ENCODE peak calls at places on chromosomes 12 and 14, in six cellular contexts. One of them, this sample, is unnamed.

GRCh38 chr14:74525361-74525851 is 31.8 kb downstream of the ISCA2 start:
- DNase-seq in lung: no peak
- DNase-seq in CD4-positive, alpha-beta memory T cell: no peak
- DNase-seq in BJ: no peak
- DNase-seq in astrocyte of the cerebellum: no peak
- DNase-seq in lower lobe of right lung: no peak
- DNase-seq in this sample: no peak

GRCh38 chr12:63264629-63265028 is 113.6 kb upstream of the AVPR1A start:
- DNase-seq in astrocyte of the cerebellum: no peak
- DNase-seq in CD4-positive, alpha-beta memory T cell: no peak
- DNase-seq in lung: no peak
- DNase-seq in BJ: no peak
- DNase-seq in lower lobe of right lung: no peak
- DNase-seq in this sample: no peak

GRCh38 chr12:126343352-126343751 is 1278.1 kb downstream of the AACS start:
- DNase-seq in BJ: no peak
- DNase-seq in lung: no peak
- DNase-seq in astrocyte of the cerebellum: no peak
- DNase-seq in lower lobe of right lung: no peak
- DNase-seq in CD4-positive, alpha-beta memory T cell: no peak
- DNase-seq in this sample: no peak

GRCh38 chr12:110022980-110023633 is 23.9 kb downstream of the ANKRD13A start:
- DNase-seq in lower lobe of right lung: no peak
- DNase-seq in CD4-positive, alpha-beta memory T cell: no peak
- DNase-seq in astrocyte of the cerebellum: peak
- DNase-seq in lung: no peak
- DNase-seq in BJ: peak
- DNase-seq in this sample: no peak

GRCh38 chr12:67754933-67755697 is 106.6 kb downstream of the DYRK2 start:
- DNase-seq in CD4-positive, alpha-beta memory T cell: no peak
- DNase-seq in lung: peak
- DNase-seq in lower lobe of right lung: no peak
- DNase-seq in astrocyte of the cerebellum: no peak
- DNase-seq in BJ: no peak
- DNase-seq in this sample: no peak

GRCh38 chr14:38847161-38847560 is 255.9 kb downstream of the SEC23A start:
- DNase-seq in CD4-positive, alpha-beta memory T cell: no peak
- DNase-seq in astrocyte of the cerebellum: no peak
- DNase-seq in lung: no peak
- DNase-seq in lower lobe of right lung: no peak
- DNase-seq in BJ: no peak
- DNase-seq in this sample: no peak

GRCh38 chr12:124740691-124741137 is 123.0 kb downstream of the SCARB1 start:
- DNase-seq in lower lobe of right lung: no peak
- DNase-seq in lung: no peak
- DNase-seq in CD4-positive, alpha-beta memory T cell: no peak
- DNase-seq in astrocyte of the cerebellum: no peak
- DNase-seq in BJ: no peak
- DNase-seq in this sample: no peak

GRCh38 chr12:14873440-14874185 is 12.0 kb downstream of the MGP start:
- DNase-seq in lung: no peak
- DNase-seq in astrocyte of the cerebellum: no peak
- DNase-seq in CD4-positive, alpha-beta memory T cell: no peak
- DNase-seq in BJ: no peak
- DNase-seq in lower lobe of right lung: no peak
- DNase-seq in this sample: no peak

GRCh38 chr12:27486986-27487385 is 37.0 kb upstream of the PPFIBP1 start:
- DNase-seq in lung: no peak
- DNase-seq in BJ: no peak
- DNase-seq in lower lobe of right lung: no peak
- DNase-seq in CD4-positive, alpha-beta memory T cell: no peak
- DNase-seq in astrocyte of the cerebellum: no peak
- DNase-seq in this sample: no peak

GRCh38 chr12:114579389-114579788 is 104.6 kb downstream of the TBX3 start:
- DNase-seq in lower lobe of right lung: no peak
- DNase-seq in lung: no peak
- DNase-seq in astrocyte of the cerebellum: no peak
- DNase-seq in BJ: no peak
- DNase-seq in CD4-positive, alpha-beta memory T cell: no peak
- DNase-seq in this sample: no peak

GRCh38 chr14:79278798-79279644 is 932.3 kb downstream of the DIO2 start:
- DNase-seq in BJ: peak
- DNase-seq in CD4-positive, alpha-beta memory T cell: no peak
- DNase-seq in lung: peak
- DNase-seq in astrocyte of the cerebellum: peak
- DNase-seq in lower lobe of right lung: peak
- DNase-seq in this sample: peak

GRCh38 chr14:53701108-53701875 is 255.3 kb downstream of the BMP4 start:
- DNase-seq in CD4-positive, alpha-beta memory T cell: no peak
- DNase-seq in lower lobe of right lung: no peak
- DNase-seq in lung: no peak
- DNase-seq in BJ: no peak
- DNase-seq in astrocyte of the cerebellum: no peak
- DNase-seq in this sample: no peak

GRCh38 chr14:66662374-66662773 is 154.4 kb downstream of the GPHN start:
- DNase-seq in CD4-positive, alpha-beta memory T cell: no peak
- DNase-seq in lower lobe of right lung: no peak
- DNase-seq in astrocyte of the cerebellum: no peak
- DNase-seq in lung: no peak
- DNase-seq in BJ: no peak
- DNase-seq in this sample: no peak

GRCh38 chr14:25007832-25008231 is 42.1 kb downstream of the STXBP6 start:
- DNase-seq in astrocyte of the cerebellum: no peak
- DNase-seq in lung: no peak
- DNase-seq in lower lobe of right lung: no peak
- DNase-seq in CD4-positive, alpha-beta memory T cell: no peak
- DNase-seq in BJ: no peak
- DNase-seq in this sample: peak

GRCh38 chr14:77562681-77563080 is 53.8 kb downstream of the SPTLC2 start:
- DNase-seq in lower lobe of right lung: no peak
- DNase-seq in BJ: peak
- DNase-seq in CD4-positive, alpha-beta memory T cell: no peak
- DNase-seq in astrocyte of the cerebellum: peak
- DNase-seq in lung: no peak
- DNase-seq in this sample: no peak

GRCh38 chr12:2959194-2959507 is at the start of gene TEAD4:
- DNase-seq in lung: peak
- DNase-seq in BJ: no peak
- DNase-seq in astrocyte of the cerebellum: peak
- DNase-seq in CD4-positive, alpha-beta memory T cell: no peak
- DNase-seq in lower lobe of right lung: peak
- DNase-seq in this sample: no peak

GRCh38 chr14:101187017-101187815 is 283.7 kb upstream of the RTL1 start:
- DNase-seq in lower lobe of right lung: no peak
- DNase-seq in astrocyte of the cerebellum: no peak
- DNase-seq in CD4-positive, alpha-beta memory T cell: no peak
- DNase-seq in BJ: no peak
- DNase-seq in lung: peak
- DNase-seq in this sample: no peak

GRCh38 chr12:94020335-94020734 is 128.0 kb upstream of the PLXNC1 start:
- DNase-seq in lung: no peak
- DNase-seq in BJ: no peak
- DNase-seq in astrocyte of the cerebellum: no peak
- DNase-seq in CD4-positive, alpha-beta memory T cell: no peak
- DNase-seq in lower lobe of right lung: no peak
- DNase-seq in this sample: no peak

GRCh38 chr12:68532204-68532886 is 78.4 kb upstream of the RAP1B start:
- DNase-seq in astrocyte of the cerebellum: no peak
- DNase-seq in lower lobe of right lung: no peak
- DNase-seq in CD4-positive, alpha-beta memory T cell: no peak
- DNase-seq in lung: no peak
- DNase-seq in BJ: no peak
- DNase-seq in this sample: no peak

GRCh38 chr14:24297190-24297964 is 2.2 kb downstream of the DHRS1 start:
- DNase-seq in lung: no peak
- DNase-seq in astrocyte of the cerebellum: no peak
- DNase-seq in lower lobe of right lung: no peak
- DNase-seq in BJ: no peak
- DNase-seq in CD4-positive, alpha-beta memory T cell: no peak
- DNase-seq in this sample: no peak

GRCh38 chr12:12502813-12503146 is 59.9 kb downstream of the DUSP16 start:
- DNase-seq in astrocyte of the cerebellum: no peak
- DNase-seq in lung: no peak
- DNase-seq in lower lobe of right lung: no peak
- DNase-seq in BJ: no peak
- DNase-seq in CD4-positive, alpha-beta memory T cell: peak
- DNase-seq in this sample: no peak

GRCh38 chr12:12499909-12500604 is 62.6 kb downstream of the DUSP16 start:
- DNase-seq in astrocyte of the cerebellum: no peak
- DNase-seq in lung: no peak
- DNase-seq in lower lobe of right lung: no peak
- DNase-seq in BJ: no peak
- DNase-seq in CD4-positive, alpha-beta memory T cell: no peak
- DNase-seq in this sample: no peak

GRCh38 chr12:12501121-12501520 is 61.5 kb downstream of the DUSP16 start:
- DNase-seq in lower lobe of right lung: no peak
- DNase-seq in CD4-positive, alpha-beta memory T cell: no peak
- DNase-seq in BJ: no peak
- DNase-seq in astrocyte of the cerebellum: no peak
- DNase-seq in lung: no peak
- DNase-seq in this sample: no peak

GRCh38 chr12:12495536-12495935 is 67.1 kb downstream of the DUSP16 start:
- DNase-seq in CD4-positive, alpha-beta memory T cell: no peak
- DNase-seq in astrocyte of the cerebellum: no peak
- DNase-seq in BJ: no peak
- DNase-seq in lung: no peak
- DNase-seq in lower lobe of right lung: no peak
- DNase-seq in this sample: no peak

DNA sequence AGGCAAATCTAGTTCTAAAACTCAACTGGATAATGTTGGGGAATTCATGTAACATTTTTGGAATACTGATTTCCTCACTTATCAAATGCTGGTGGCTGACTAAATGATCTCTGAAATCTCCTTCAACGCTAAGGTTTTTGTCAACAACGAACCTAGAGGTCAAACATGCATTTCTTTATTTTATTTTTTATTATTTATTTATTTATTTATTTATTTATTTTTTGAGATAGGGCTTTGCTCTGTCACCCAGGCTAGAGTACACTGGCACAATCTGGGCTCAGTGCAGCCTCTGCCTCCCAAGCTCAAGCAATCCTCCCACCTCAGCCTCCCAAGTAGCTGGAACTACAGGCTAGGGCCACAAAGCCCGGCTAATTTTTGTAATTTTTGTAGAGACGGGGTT is 64.5 kb downstream of the DUSP16 start:
- DNase-seq in lower lobe of right lung: no peak
- DNase-seq in BJ: no peak
- DNase-seq in astrocyte of the cerebellum: no peak
- DNase-seq in lung: no peak
- DNase-seq in CD4-positive, alpha-beta memory T cell: no peak
- DNase-seq in this sample: no peak
- H3K4me3 ChIP-seq in lower lobe of right lung: no peak
- H3K4me3 ChIP-seq in BJ: no peak
- H3K4me3 ChIP-seq in astrocyte of the cerebellum: no peak
- H3K4me3 ChIP-seq in lung: no peak
- H3K4me3 ChIP-seq in CD4-positive, alpha-beta memory T cell: no peak
- H3K4me3 ChIP-seq in this sample: no peak

GRCh38 chr12:71942259-71942658 is 3.6 kb downstream of the TPH2 start:
- DNase-seq in CD4-positive, alpha-beta memory T cell: no peak
- DNase-seq in astrocyte of the cerebellum: no peak
- DNase-seq in lung: no peak
- DNase-seq in lower lobe of right lung: no peak
- DNase-seq in BJ: no peak
- DNase-seq in this sample: no peak
- H3K4me3 ChIP-seq in CD4-positive, alpha-beta memory T cell: no peak
- H3K4me3 ChIP-seq in astrocyte of the cerebellum: no peak
- H3K4me3 ChIP-seq in lung: no peak
- H3K4me3 ChIP-seq in lower lobe of right lung: no peak
- H3K4me3 ChIP-seq in BJ: no peak
- H3K4me3 ChIP-seq in this sample: no peak

DNA sequence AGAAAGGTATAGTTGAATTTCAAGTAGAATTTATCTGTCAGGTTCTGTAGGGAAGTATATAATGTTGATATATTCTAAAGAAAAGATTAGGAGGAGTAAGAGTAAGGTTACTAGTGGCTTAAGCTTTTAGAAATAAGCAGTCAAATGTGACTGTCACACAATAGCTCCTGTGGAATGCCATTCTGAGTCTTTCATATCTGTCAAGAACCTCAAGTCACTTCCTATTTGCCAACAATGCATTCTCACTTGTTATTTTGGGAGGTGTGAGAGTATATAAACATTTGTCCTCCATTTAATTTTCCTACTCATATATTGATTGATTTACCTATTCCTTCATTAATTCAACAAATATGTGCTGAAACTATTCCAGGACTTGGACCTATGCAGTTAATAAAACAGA is 11.7 kb downstream of the CLEC9A start:
- DNase-seq in CD4-positive, alpha-beta memory T cell: no peak
- DNase-seq in lower lobe of right lung: no peak
- DNase-seq in astrocyte of the cerebellum: no peak
- DNase-seq in BJ: no peak
- DNase-seq in lung: no peak
- DNase-seq in this sample: no peak
- H3K4me3 ChIP-seq in CD4-positive, alpha-beta memory T cell: no peak
- H3K4me3 ChIP-seq in lower lobe of right lung: no peak
- H3K4me3 ChIP-seq in astrocyte of the cerebellum: no peak
- H3K4me3 ChIP-seq in BJ: no peak
- H3K4me3 ChIP-seq in lung: no peak
- H3K4me3 ChIP-seq in this sample: no peak

DNA sequence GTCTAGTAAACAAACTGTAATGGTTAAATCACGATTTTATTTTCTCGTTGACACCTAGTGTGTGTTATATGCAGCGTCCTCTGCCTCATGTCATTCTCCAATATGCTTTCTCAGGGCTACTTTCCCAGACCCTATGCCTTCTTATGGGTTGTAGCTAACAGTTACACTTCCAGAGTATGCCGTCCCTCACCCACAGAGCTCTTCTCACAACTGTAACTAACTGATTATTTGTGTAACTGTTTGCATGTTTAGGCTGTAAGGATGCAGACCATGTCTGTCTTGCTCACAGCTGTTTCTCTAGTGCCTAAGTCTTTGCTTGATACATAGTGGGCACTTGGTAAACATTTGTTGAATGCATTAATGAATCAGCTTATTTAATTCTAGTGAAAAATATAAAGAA is 417.5 kb downstream of the ZFP36L1 start:
- DNase-seq in lung: no peak
- DNase-seq in lower lobe of right lung: no peak
- DNase-seq in CD4-positive, alpha-beta memory T cell: no peak
- DNase-seq in astrocyte of the cerebellum: no peak
- DNase-seq in BJ: no peak
- DNase-seq in this sample: no peak
- H3K4me3 ChIP-seq in lung: no peak
- H3K4me3 ChIP-seq in lower lobe of right lung: no peak
- H3K4me3 ChIP-seq in CD4-positive, alpha-beta memory T cell: no peak
- H3K4me3 ChIP-seq in astrocyte of the cerebellum: no peak
- H3K4me3 ChIP-seq in BJ: no peak
- H3K4me3 ChIP-seq in this sample: no peak